ENCODE peak calls at places on chromosomes 1 and 21, in six cellular contexts. V, G, F, Z, B and D are unnamed samples.

GRCh38 chr1:58924016-58924565 is 140.2 kb upstream of the JUN start:
- DNase-seq in V (no peak), G (no peak), F (no peak), Z (no peak), B (peak), D (no peak)

GRCh38 chr1:226640737-226641136 is 92.2 kb downstream of the STUM start:
- DNase-seq in V (no peak), G (no peak), F (no peak), Z (no peak), B (no peak), D (no peak)

GRCh38 chr1:150006881-150007401 is 3.6 kb downstream of the OTUD7B start:
- DNase-seq in V (no peak), G (peak), F (peak), Z (no peak), B (no peak), D (peak)

GRCh38 chr21:14675774-14676530 is 129.8 kb upstream of the SAMSN1 start:
- DNase-seq in V (no peak), G (no peak), F (no peak), Z (peak), B (no peak), D (no peak)

GRCh38 chr1:162996261-162996660 is 72.9 kb upstream of the RGS4 start:
- DNase-seq in V (no peak), G (no peak), F (no peak), Z (no peak), B (no peak), D (no peak)

GRCh38 chr1:87093286-87093685 is 178.9 kb downstream of the HS2ST1 start:
- DNase-seq in V (no peak), G (no peak), F (no peak), Z (no peak), B (no peak), D (peak)

GRCh38 chr21:25626752-25627151 is 12.3 kb upstream of the JAM2 start:
- DNase-seq in V (no peak), G (peak), F (no peak), Z (no peak), B (no peak), D (peak)

GRCh38 chr1:230153655-230154296 is 86.7 kb downstream of the GALNT2 start:
- DNase-seq in V (no peak), G (peak), F (peak), Z (no peak), B (peak), D (peak)

GRCh38 chr1:27284425-27285287 is 37.3 kb upstream of the TMEM222 start:
- DNase-seq in V (peak), G (peak), F (peak), Z (peak), B (peak), D (peak)

GRCh38 chr1:12757836-12758235 is 11.8 kb downstream of the CFAP107 start:
- DNase-seq in V (no peak), G (no peak), F (no peak), Z (no peak), B (no peak), D (no peak)

GRCh38 chr1:236021424-236022135 is 43.3 kb downstream of the NID1 start:
- DNase-seq in V (no peak), G (peak), F (peak), Z (no peak), B (no peak), D (no peak)

GRCh38 chr1:155309423-155310021 is 856 bp downstream of the FDPS start:
- DNase-seq in V (no peak), G (no peak), F (peak), Z (no peak), B (no peak), D (peak)

GRCh38 chr1:72485786-72486185 is 203.4 kb upstream of the NEGR1 start:
- DNase-seq in V (no peak), G (peak), F (peak), Z (no peak), B (no peak), D (no peak)

GRCh38 chr1:48028218-48028804 is 31.1 kb upstream of the TRABD2B start:
- DNase-seq in V (no peak), G (no peak), F (no peak), Z (no peak), B (no peak), D (peak)

GRCh38 chr1:42601472-42601871 is 56.8 kb upstream of the PPIH start:
- DNase-seq in V (no peak), G (no peak), F (no peak), Z (no peak), B (no peak), D (no peak)

GRCh38 chr1:88001460-88001859 is 672.8 kb downstream of the LMO4 start:
- DNase-seq in V (no peak), G (peak), F (peak), Z (no peak), B (no peak), D (peak)

GRCh38 chr1:8682573-8682972 is 134.9 kb downstream of the RERE start:
- DNase-seq in V (no peak), G (no peak), F (no peak), Z (no peak), B (no peak), D (peak)

GRCh38 chr1:27166929-27167328 is 12.0 kb upstream of the SLC9A1 start:
- DNase-seq in V (no peak), G (no peak), F (no peak), Z (no peak), B (no peak), D (no peak)

GRCh38 chr1:215192306-215192705 is 109.8 kb downstream of the KCNK2 start:
- DNase-seq in V (no peak), G (no peak), F (peak), Z (no peak), B (no peak), D (no peak)

GRCh38 chr1:67339623-67340343 is 32.1 kb downstream of the IL12RB2 start:
- DNase-seq in V (no peak), G (peak), F (peak), Z (no peak), B (no peak), D (peak)

GRCh38 chr1:173149887-173150286 is 57.2 kb downstream of the TNFSF4 start:
- DNase-seq in V (no peak), G (peak), F (peak), Z (no peak), B (peak), D (peak)

GRCh38 chr1:157944666-157945280 is 48.7 kb upstream of the KIRREL1 start:
- DNase-seq in V (no peak), G (no peak), F (no peak), Z (no peak), B (no peak), D (no peak)

GRCh38 chr1:58442114-58442513 is 104.4 kb downstream of the OMA1 start:
- DNase-seq in V (no peak), G (no peak), F (peak), Z (no peak), B (no peak), D (no peak)

GRCh38 chr1:11180342-11180744 is 8.8 kb upstream of the ANGPTL7 start:
- DNase-seq in V (no peak), G (peak), F (peak), Z (no peak), B (no peak), D (no peak)

GRCh38 chr1:187041104-187041503 is 212.4 kb downstream of the PLA2G4A start:
- DNase-seq in V (no peak), G (no peak), F (no peak), Z (no peak), B (no peak), D (no peak)

GRCh38 chr1:69263982-69264381 is 303.7 kb upstream of the LRRC7 start:
- DNase-seq in V (no peak), G (peak), F (peak), Z (no peak), B (no peak), D (peak)
- H3K4me3 ChIP-seq in V (no peak), G (no peak), F (no peak), Z (no peak), B (no peak), D (no peak)

GRCh38 chr1:156676820-156677615 is at the start of gene NES:
- DNase-seq in V (peak), G (peak), F (peak), Z (no peak), B (peak), D (no peak)
- TF ChIP-seq CTCF in V (no peak), G (no peak), F (no peak), Z (no peak), B (peak), D (no peak)

GRCh38 chr1:205454903-205455335 is 926 bp downstream of the BLACAT1 start:
- DNase-seq in V (no peak), G (no peak), F (no peak), Z (no peak), B (no peak), D (no peak)
- H3K4me3 ChIP-seq in V (no peak), G (no peak), F (no peak), Z (no peak), B (no peak), D (no peak)

DNA sequence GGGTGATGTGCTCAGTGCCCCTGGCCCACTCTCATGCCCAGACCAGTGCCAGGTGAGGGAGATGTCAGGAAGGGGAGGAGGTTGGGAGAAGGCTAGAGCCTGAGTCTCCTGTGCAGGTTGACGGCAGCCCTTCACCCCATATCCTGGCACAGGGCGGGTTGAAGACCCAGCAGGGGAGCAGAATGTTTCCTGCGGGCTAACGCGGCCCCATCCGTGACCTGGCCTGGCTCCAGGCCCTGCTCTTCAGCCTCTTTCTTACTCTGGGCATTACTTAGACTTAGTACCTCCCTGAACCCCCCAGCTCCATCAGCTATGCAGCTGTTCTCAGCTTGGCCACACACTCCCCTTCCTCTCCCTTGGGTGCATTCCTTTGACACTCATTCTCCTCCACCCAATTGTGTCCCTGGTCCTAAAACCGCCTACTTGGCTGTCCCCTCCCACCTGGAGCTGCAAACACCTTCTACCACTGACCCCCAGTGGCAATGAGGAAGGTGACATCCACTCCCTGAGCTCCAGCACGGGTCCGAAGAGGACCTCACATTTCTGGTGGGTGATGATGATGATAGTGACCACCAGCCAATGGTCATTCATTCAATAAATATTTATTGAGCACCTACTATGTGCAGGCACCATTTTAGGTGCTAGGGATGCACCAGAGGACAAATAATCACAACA is 179.0 kb downstream of the PTPRU start:
- DNase-seq in V (no peak), G (peak), F (no peak), Z (peak), B (no peak), D (no peak)
- TF ChIP-seq CTCF in V (no peak), G (no peak), F (no peak), Z (no peak), B (no peak), D (peak)

GRCh38 chr1:31788138-31788824 is 24.1 kb upstream of the ADGRB2 start:
- DNase-seq in V (peak), G (peak), F (peak), Z (peak), B (peak), D (peak)
- H3K4me3 ChIP-seq in V (peak), G (peak), F (peak), Z (peak), B (peak), D (peak)

DNA sequence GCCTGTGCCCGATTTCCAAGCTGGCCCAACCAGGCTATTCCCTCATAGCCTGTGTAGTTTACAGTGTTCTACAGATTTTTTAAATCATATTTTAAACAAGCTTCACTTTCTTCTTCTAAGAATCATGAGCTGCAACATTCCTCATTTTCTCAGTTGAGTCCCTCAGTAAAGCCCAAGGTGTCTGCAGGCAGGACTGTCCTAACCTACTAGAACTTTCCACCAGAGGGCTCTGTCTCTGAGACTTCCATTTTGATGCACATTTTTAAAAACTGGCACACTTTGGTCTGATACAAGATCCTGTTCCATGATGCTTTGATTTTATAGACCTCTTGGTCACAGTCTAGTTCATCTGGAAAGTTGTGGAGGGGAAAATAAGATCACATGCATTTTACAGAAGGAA is 21.6 kb upstream of the SLAMF6 start:
- DNase-seq in V (no peak), G (peak), F (no peak), Z (no peak), B (no peak), D (peak)
- TF ChIP-seq CTCF in V (no peak), G (peak), F (peak), Z (peak), B (peak), D (peak)

DNA sequence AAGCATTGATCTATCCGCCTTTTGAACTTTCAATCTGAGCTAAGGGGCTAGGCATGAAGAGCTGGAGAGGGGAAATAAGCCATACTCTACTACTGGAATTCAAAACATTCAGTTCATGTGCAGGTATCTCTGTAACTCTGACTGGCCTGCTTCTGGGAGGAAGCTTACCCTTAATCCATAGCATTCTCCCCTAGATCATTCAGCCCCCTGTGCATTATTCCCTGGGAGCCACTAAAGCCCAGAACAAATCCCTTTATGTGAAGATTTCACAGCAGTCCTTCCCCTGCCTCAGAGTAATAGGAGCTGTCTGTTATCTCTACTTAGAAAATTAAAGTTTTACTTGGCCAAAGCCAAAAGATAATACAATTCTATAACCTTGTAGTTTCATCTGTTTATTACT is 300.7 kb downstream of the SEC16B start:
- DNase-seq in V (no peak), G (no peak), F (no peak), Z (no peak), B (no peak), D (no peak)
- H3K4me3 ChIP-seq in V (no peak), G (no peak), F (no peak), Z (no peak), B (no peak), D (no peak)

GRCh38 chr1:210328746-210329488 is at the start of gene HHAT:
- DNase-seq in V (peak), G (peak), F (peak), Z (peak), B (peak), D (peak)
- TF ChIP-seq CTCF in V (no peak), G (no peak), F (no peak), Z (no peak), B (peak), D (no peak)

GRCh38 chr1:228448372-228448771 is 31.7 kb upstream of the TRIM17 start:
- DNase-seq in V (no peak), G (no peak), F (no peak), Z (no peak), B (no peak), D (peak)
- H3K4me3 ChIP-seq in V (no peak), G (no peak), F (no peak), Z (no peak), B (no peak), D (no peak)